ENCODE peak calls at places on chromosome X, in seven cellular contexts. One of them, this sample, is unnamed.

GRCh38 chrX:121457096-121457495 is 409.7 kb downstream of the GLUD2 start:
- DNase-seq in lower lobe of right lung: no peak
- DNase-seq in psoas muscle: no peak
- DNase-seq in transverse colon: no peak
- DNase-seq in HepG2: no peak
- DNase-seq in HT1080: no peak
- DNase-seq in pulmonary artery endothelial cell: no peak
- DNase-seq in this sample: no peak

GRCh38 chrX:118156254-118156952 is 39.8 kb upstream of the KLHL13 start:
- DNase-seq in HT1080: no peak
- DNase-seq in HepG2: peak; percentile 32
- DNase-seq in lower lobe of right lung: no peak
- DNase-seq in transverse colon: peak; percentile 10
- DNase-seq in pulmonary artery endothelial cell: no peak
- DNase-seq in psoas muscle: no peak
- DNase-seq in this sample: no peak

GRCh38 chrX:136192839-136193414 is 45.6 kb downstream of the FHL1 start:
- DNase-seq in transverse colon: no peak
- DNase-seq in HT1080: peak; percentile 57
- DNase-seq in HepG2: no peak
- DNase-seq in psoas muscle: no peak
- DNase-seq in pulmonary artery endothelial cell: no peak
- DNase-seq in lower lobe of right lung: no peak
- DNase-seq in this sample: no peak

GRCh38 chrX:51336584-51336983 is 4.0 kb downstream of the NUDT10 start:
- DNase-seq in pulmonary artery endothelial cell: no peak
- DNase-seq in transverse colon: no peak
- DNase-seq in HepG2: peak; percentile 13
- DNase-seq in lower lobe of right lung: no peak
- DNase-seq in HT1080: peak; percentile 2
- DNase-seq in psoas muscle: no peak
- DNase-seq in this sample: no peak

GRCh38 chrX:13646154-13646549 is 6.8 kb upstream of the TCEANC start:
- DNase-seq in lower lobe of right lung: peak; percentile 50
- DNase-seq in HepG2: peak; percentile 30
- DNase-seq in psoas muscle: peak; percentile 44
- DNase-seq in transverse colon: peak; percentile 66
- DNase-seq in HT1080: peak; percentile 49
- DNase-seq in pulmonary artery endothelial cell: no peak
- DNase-seq in this sample: no peak

GRCh38 chrX:13716905-13717304 is 17.5 kb downstream of the TRAPPC2 start:
- DNase-seq in pulmonary artery endothelial cell: no peak
- DNase-seq in psoas muscle: no peak
- DNase-seq in lower lobe of right lung: no peak
- DNase-seq in transverse colon: peak; percentile 14
- DNase-seq in HT1080: no peak
- DNase-seq in HepG2: no peak
- DNase-seq in this sample: peak; percentile 62

GRCh38 chrX:130245441-130245840 is 23.3 kb downstream of the ZNF280C start:
- DNase-seq in transverse colon: no peak
- DNase-seq in HepG2: no peak
- DNase-seq in psoas muscle: no peak
- DNase-seq in lower lobe of right lung: no peak
- DNase-seq in pulmonary artery endothelial cell: no peak
- DNase-seq in HT1080: peak; percentile 31
- DNase-seq in this sample: no peak

GRCh38 chrX:154051210-154051810 is 31.6 kb upstream of the IRAK1 start:
- DNase-seq in transverse colon: peak; percentile 81
- DNase-seq in psoas muscle: peak; percentile 58
- DNase-seq in pulmonary artery endothelial cell: no peak
- DNase-seq in HT1080: peak; percentile 29
- DNase-seq in HepG2: peak; percentile 45
- DNase-seq in lower lobe of right lung: peak; percentile 54
- DNase-seq in this sample: peak; percentile 61

GRCh38 chrX:39174761-39175417 is 373.6 kb downstream of the MID1IP1 start:
- DNase-seq in HepG2: no peak
- DNase-seq in transverse colon: peak; percentile 46
- DNase-seq in pulmonary artery endothelial cell: no peak
- DNase-seq in psoas muscle: no peak
- DNase-seq in lower lobe of right lung: peak; percentile 43
- DNase-seq in HT1080: no peak
- DNase-seq in this sample: peak; percentile 59

GRCh38 chrX:21412883-21413282 is 38.7 kb downstream of the CNKSR2 start:
- DNase-seq in pulmonary artery endothelial cell: no peak
- DNase-seq in transverse colon: no peak
- DNase-seq in lower lobe of right lung: no peak
- DNase-seq in HepG2: no peak
- DNase-seq in psoas muscle: no peak
- DNase-seq in HT1080: peak; percentile 0
- DNase-seq in this sample: no peak

GRCh38 chrX:85243155-85243554 is 424 bp downstream of the SATL1 start:
- DNase-seq in HepG2: no peak
- DNase-seq in HT1080: no peak
- DNase-seq in transverse colon: no peak
- DNase-seq in psoas muscle: no peak
- DNase-seq in pulmonary artery endothelial cell: no peak
- DNase-seq in lower lobe of right lung: no peak
- DNase-seq in this sample: no peak

GRCh38 chrX:153392642-153393321 is 8.4 kb downstream of the PNMA6E start:
- DNase-seq in HepG2: no peak
- DNase-seq in lower lobe of right lung: no peak
- DNase-seq in psoas muscle: no peak
- DNase-seq in HT1080: no peak
- DNase-seq in transverse colon: no peak
- DNase-seq in pulmonary artery endothelial cell: no peak
- DNase-seq in this sample: no peak

GRCh38 chrX:154359362-154360154 is 14.9 kb downstream of the FLNA start:
- DNase-seq in HepG2: no peak
- DNase-seq in psoas muscle: no peak
- DNase-seq in pulmonary artery endothelial cell: no peak
- DNase-seq in HT1080: no peak
- DNase-seq in transverse colon: no peak
- DNase-seq in lower lobe of right lung: no peak
- DNase-seq in this sample: no peak

GRCh38 chrX:103175944-103176753 is 38.8 kb upstream of the BEX4 start:
- DNase-seq in psoas muscle: peak; percentile 29
- DNase-seq in transverse colon: peak; percentile 59
- DNase-seq in pulmonary artery endothelial cell: no peak
- DNase-seq in lower lobe of right lung: peak; percentile 50
- DNase-seq in HT1080: peak; percentile 44
- DNase-seq in HepG2: peak; percentile 11
- DNase-seq in this sample: peak; percentile 58